ENCODE peak calls at places on chromosomes 11 and 22, in nine cellular contexts. N is H54; C is left ventricle myocardium inferior; S is M059J; L is Right ventricle myocardium superior; H is Calu3; G is activated naive CD8-positive, alpha-beta T cell treated with anti-CD3 and anti-CD28 coated beads, Interleukin-2, amount 50 U/mL, for 24 hours; Q is heart right ventricle; B is effector CD4-positive, alpha-beta T cell. P is an unnamed sample.
A peak's percentile ranks its signal among the peaks of the same experiment; 100 is the strongest.

GRCh38 chr11:123478352-123478986 is 48.4 kb downstream of the GRAMD1B start:
- DNase-seq in B (peak; percentile 12), H (peak; percentile 30), C (no peak), S (peak; percentile 81), N (peak; percentile 50), G (no peak), L (peak; percentile 58), Q (peak; percentile 52), P (no peak)

GRCh38 chr11:83241291-83241946 is 44.7 kb downstream of the CCDC90B start:
- DNase-seq in B (no peak), Q (peak; percentile 19), N (peak; percentile 25), G (peak; percentile 7), L (no peak), C (no peak), S (peak; percentile 80), H (peak; percentile 52), P (peak; percentile 37)

GRCh38 chr11:75532200-75532972 is 6.6 kb upstream of the GDPD5 start:
- DNase-seq in G (peak; percentile 81), S (peak; percentile 66), N (peak; percentile 76), H (peak; percentile 85), Q (peak; percentile 65), B (peak; percentile 81), L (peak; percentile 79), C (peak; percentile 55), P (no peak)

GRCh38 chr11:114192841-114193389 is 103.3 kb upstream of the NNMT start:
- DNase-seq in S (no peak), H (no peak), B (no peak), Q (no peak), G (no peak), L (no peak), N (no peak), C (no peak), P (no peak)

GRCh38 chr11:79864882-79865281 is 424.1 kb upstream of the TENM4 start:
- DNase-seq in H (no peak), S (peak; percentile 36), N (no peak), L (no peak), Q (no peak), G (no peak), C (no peak), B (no peak), P (no peak)

GRCh38 chr11:1050581-1051355 is 14.2 kb upstream of the MUC6 start:
- DNase-seq in L (peak; percentile 74), N (peak; percentile 84), H (peak; percentile 89), G (peak; percentile 76), B (peak; percentile 60), S (peak; percentile 67), Q (peak; percentile 43), C (peak; percentile 57), P (no peak)

GRCh38 chr11:34860034-34860433 is 56.1 kb downstream of the APIP start:
- DNase-seq in G (no peak), B (no peak), C (no peak), S (no peak), Q (no peak), L (no peak), N (no peak), H (no peak), P (no peak)

GRCh38 chr11:123084454-123084853 is 22.5 kb upstream of the HSPA8 start:
- DNase-seq in N (no peak), S (no peak), C (no peak), Q (no peak), B (no peak), L (no peak), H (no peak), G (no peak), P (no peak)

GRCh38 chr22:19855504-19856409 is 1.1 kb upstream of the GNB1L start:
- DNase-seq in B (peak; percentile 33), N (no peak), C (no peak), Q (no peak), G (peak; percentile 74), H (peak; percentile 49), S (peak; percentile 40), L (peak; percentile 64), P (peak; percentile 48)

GRCh38 chr11:122045181-122045586 is 70.8 kb downstream of the BLID start:
- DNase-seq in N (peak; percentile 4), B (no peak), S (peak; percentile 84), C (no peak), Q (no peak), L (no peak), G (no peak), H (no peak), P (peak; percentile 5)

GRCh38 chr11:120061761-120062560 is 76.0 kb downstream of the TRIM29 start:
- DNase-seq in G (no peak), H (no peak), Q (no peak), N (no peak), C (no peak), S (no peak), L (no peak), B (no peak), P (no peak)

GRCh38 chr22:25908212-25908611 is 166.2 kb downstream of the MYO18B start:
- DNase-seq in G (no peak), B (no peak), S (no peak), L (no peak), C (no peak), Q (no peak), H (no peak), N (no peak), P (no peak)

GRCh38 chr22:23178512-23179254 is 1.6 kb upstream of the BCR start:
- DNase-seq in H (peak; percentile 82), S (peak; percentile 38), C (peak; percentile 64), N (peak; percentile 77), L (peak; percentile 78), Q (peak; percentile 60), G (peak; percentile 75), B (peak; percentile 61), P (no peak)

GRCh38 chr22:31084811-31085492 is 3.8 kb downstream of the SMTN start:
- DNase-seq in S (no peak), C (peak; percentile 90), Q (peak; percentile 89), G (peak; percentile 91), H (peak; percentile 79), L (peak; percentile 96), B (peak; percentile 81), N (no peak), P (no peak)

GRCh38 chr11:34915136-34916013 is 804 bp downstream of the APIP start:
- DNase-seq in L (no peak), S (no peak), B (no peak), C (no peak), G (no peak), Q (no peak), H (no peak), N (no peak), P (no peak)

GRCh38 chr11:10540546-10540914 is 457 bp downstream of the RNF141 start:
- DNase-seq in B (no peak), Q (no peak), H (no peak), N (no peak), L (no peak), G (no peak), S (peak; percentile 62), C (no peak), P (no peak)

GRCh38 chr11:88179141-88179540 is 3.9 kb upstream of the RAB38 start:
- DNase-seq in Q (no peak), L (no peak), C (no peak), N (no peak), H (peak; percentile 1), G (peak; percentile 25), B (no peak), S (peak; percentile 87), P (no peak)

GRCh38 chr11:33402066-33402465 is 144.9 kb downstream of the HIPK3 start:
- DNase-seq in S (no peak), Q (no peak), B (no peak), G (no peak), H (no peak), C (no peak), N (no peak), L (no peak), P (no peak)

GRCh38 chr11:665062-665706 is 28.1 kb downstream of the DRD4 start:
- DNase-seq in B (no peak), Q (no peak), N (no peak), L (no peak), G (no peak), S (no peak), H (no peak), C (no peak), P (no peak)

GRCh38 chr11:8814923-8815240 is 96.1 kb upstream of the AKIP1 start:
- DNase-seq in Q (no peak), N (no peak), B (no peak), C (no peak), L (no peak), S (peak; percentile 96), G (no peak), H (no peak), P (no peak)

GRCh38 chr22:19718255-19719054 is 4.2 kb downstream of the SEPTIN5 start:
- DNase-seq in S (no peak), Q (no peak), N (peak; percentile 72), B (no peak), C (no peak), H (no peak), G (no peak), L (no peak), P (no peak)

GRCh38 chr11:47317078-47317828 is 35.2 kb downstream of the MYBPC3 start:
- DNase-seq in L (no peak), S (no peak), N (no peak), C (no peak), Q (no peak), H (no peak), B (no peak), G (no peak), P (no peak)

GRCh38 chr22:33325232-33326004 is 267.2 kb upstream of the SYN3 start:
- DNase-seq in Q (peak; percentile 23), B (no peak), C (no peak), S (no peak), L (no peak), H (peak; percentile 64), N (no peak), G (no peak), P (no peak)

P was measured in CMK.